ENCODE peak calls at places on chromosomes 13 and 19, in eight cellular contexts. One of them, this sample, is unnamed.

GRCh38 chr13:80379245-80379644 is 38.3 kb upstream of the SPRY2 start:
- DNase-seq in endodermal cell: no peak
- DNase-seq in fibroblast of the aortic adventitia: peak; percentile 15
- DNase-seq in GM20000: no peak
- DNase-seq in left ventricle myocardium inferior: no peak
- DNase-seq in AG09309: no peak
- DNase-seq in AG04449: no peak
- DNase-seq in sigmoid colon: no peak
- DNase-seq in this sample: no peak

GRCh38 chr19:17294051-17294891 is 9.0 kb downstream of the ABHD8 start:
- DNase-seq in GM20000: peak; percentile 78
- DNase-seq in fibroblast of the aortic adventitia: no peak
- DNase-seq in AG04449: no peak
- DNase-seq in endodermal cell: peak; percentile 96
- DNase-seq in AG09309: no peak
- DNase-seq in left ventricle myocardium inferior: no peak
- DNase-seq in sigmoid colon: no peak
- DNase-seq in this sample: no peak

GRCh38 chr19:49683814-49684250 is 5.6 kb upstream of the ADM5 start:
- DNase-seq in fibroblast of the aortic adventitia: no peak
- DNase-seq in left ventricle myocardium inferior: no peak
- DNase-seq in endodermal cell: no peak
- DNase-seq in GM20000: no peak
- DNase-seq in sigmoid colon: no peak
- DNase-seq in AG09309: no peak
- DNase-seq in AG04449: no peak
- DNase-seq in this sample: no peak

GRCh38 chr13:79369226-79369625 is 36.8 kb downstream of the RBM26 start:
- DNase-seq in left ventricle myocardium inferior: no peak
- DNase-seq in AG04449: no peak
- DNase-seq in endodermal cell: no peak
- DNase-seq in sigmoid colon: no peak
- DNase-seq in AG09309: no peak
- DNase-seq in GM20000: no peak
- DNase-seq in fibroblast of the aortic adventitia: no peak
- DNase-seq in this sample: no peak

GRCh38 chr19:38606131-38606530 is 11.6 kb downstream of the MAP4K1 start:
- DNase-seq in left ventricle myocardium inferior: no peak
- DNase-seq in AG09309: no peak
- DNase-seq in endodermal cell: no peak
- DNase-seq in AG04449: no peak
- DNase-seq in GM20000: no peak
- DNase-seq in fibroblast of the aortic adventitia: no peak
- DNase-seq in sigmoid colon: no peak
- DNase-seq in this sample: no peak

GRCh38 chr19:16673226-16673625 is 12.3 kb downstream of the TMEM38A start:
- DNase-seq in sigmoid colon: no peak
- DNase-seq in endodermal cell: no peak
- DNase-seq in left ventricle myocardium inferior: no peak
- DNase-seq in GM20000: no peak
- DNase-seq in AG04449: no peak
- DNase-seq in AG09309: no peak
- DNase-seq in fibroblast of the aortic adventitia: no peak
- DNase-seq in this sample: no peak

GRCh38 chr19:405138-405965 is 3.6 kb downstream of the C2CD4C start:
- DNase-seq in left ventricle myocardium inferior: no peak
- DNase-seq in AG09309: no peak
- DNase-seq in fibroblast of the aortic adventitia: no peak
- DNase-seq in sigmoid colon: no peak
- DNase-seq in endodermal cell: peak; percentile 60
- DNase-seq in AG04449: no peak
- DNase-seq in GM20000: peak; percentile 51
- DNase-seq in this sample: no peak

GRCh38 chr19:28737021-28737525 is 475.9 kb downstream of the UQCRFS1 start:
- DNase-seq in left ventricle myocardium inferior: no peak
- DNase-seq in sigmoid colon: no peak
- DNase-seq in GM20000: peak; percentile 67
- DNase-seq in AG04449: peak; percentile 3
- DNase-seq in endodermal cell: no peak
- DNase-seq in fibroblast of the aortic adventitia: peak; percentile 79
- DNase-seq in AG09309: peak; percentile 28
- DNase-seq in this sample: no peak

GRCh38 chr13:72204291-72204690 is 337.3 kb upstream of the DACH1 start:
- DNase-seq in fibroblast of the aortic adventitia: peak; percentile 5
- DNase-seq in sigmoid colon: no peak
- DNase-seq in GM20000: no peak
- DNase-seq in AG04449: no peak
- DNase-seq in left ventricle myocardium inferior: no peak
- DNase-seq in AG09309: no peak
- DNase-seq in endodermal cell: no peak
- DNase-seq in this sample: no peak

GRCh38 chr19:36363845-36364244 is 15.2 kb downstream of the ZFP14 start:
- DNase-seq in fibroblast of the aortic adventitia: no peak
- DNase-seq in endodermal cell: no peak
- DNase-seq in AG04449: no peak
- DNase-seq in left ventricle myocardium inferior: no peak
- DNase-seq in GM20000: no peak
- DNase-seq in AG09309: no peak
- DNase-seq in sigmoid colon: no peak
- DNase-seq in this sample: no peak

GRCh38 chr13:76792680-76793334 is 93.4 kb downstream of the KCTD12 start:
- DNase-seq in endodermal cell: no peak
- DNase-seq in left ventricle myocardium inferior: no peak
- DNase-seq in fibroblast of the aortic adventitia: peak; percentile 81
- DNase-seq in GM20000: no peak
- DNase-seq in AG04449: peak; percentile 1
- DNase-seq in sigmoid colon: peak; percentile 71
- DNase-seq in AG09309: peak; percentile 11
- DNase-seq in this sample: no peak

GRCh38 chr13:102940143-102940542 is 94.3 kb downstream of the ERCC5 start:
- DNase-seq in endodermal cell: peak; percentile 77
- DNase-seq in left ventricle myocardium inferior: no peak
- DNase-seq in sigmoid colon: no peak
- DNase-seq in fibroblast of the aortic adventitia: no peak
- DNase-seq in GM20000: no peak
- DNase-seq in AG04449: no peak
- DNase-seq in AG09309: no peak
- DNase-seq in this sample: no peak

GRCh38 chr19:18780081-18780480 is 11.0 kb downstream of the COMP start:
- DNase-seq in left ventricle myocardium inferior: no peak
- DNase-seq in AG04449: no peak
- DNase-seq in AG09309: no peak
- DNase-seq in endodermal cell: no peak
- DNase-seq in fibroblast of the aortic adventitia: no peak
- DNase-seq in sigmoid colon: no peak
- DNase-seq in GM20000: no peak
- DNase-seq in this sample: no peak

GRCh38 chr19:32039446-32039845 is 306.0 kb upstream of the ZNF507 start:
- DNase-seq in left ventricle myocardium inferior: no peak
- DNase-seq in sigmoid colon: no peak
- DNase-seq in endodermal cell: no peak
- DNase-seq in GM20000: no peak
- DNase-seq in AG04449: no peak
- DNase-seq in AG09309: no peak
- DNase-seq in fibroblast of the aortic adventitia: no peak
- DNase-seq in this sample: no peak

GRCh38 chr13:98910501-98910951 is 67.3 kb downstream of the DOCK9 start:
- DNase-seq in endodermal cell: peak; percentile 69
- DNase-seq in AG04449: peak; percentile 7
- DNase-seq in AG09309: peak; percentile 35
- DNase-seq in sigmoid colon: no peak
- DNase-seq in GM20000: no peak
- DNase-seq in fibroblast of the aortic adventitia: peak; percentile 64
- DNase-seq in left ventricle myocardium inferior: no peak
- DNase-seq in this sample: no peak

GRCh38 chr19:46367434-46367833 is 20.5 kb downstream of the PPP5C start:
- DNase-seq in left ventricle myocardium inferior: no peak
- DNase-seq in AG04449: no peak
- DNase-seq in fibroblast of the aortic adventitia: no peak
- DNase-seq in AG09309: no peak
- DNase-seq in endodermal cell: no peak
- DNase-seq in GM20000: no peak
- DNase-seq in sigmoid colon: peak; percentile 22
- DNase-seq in this sample: no peak

GRCh38 chr13:44276061-44276460 is 97.6 kb upstream of the SERP2 start:
- DNase-seq in sigmoid colon: no peak
- DNase-seq in fibroblast of the aortic adventitia: no peak
- DNase-seq in left ventricle myocardium inferior: no peak
- DNase-seq in AG09309: no peak
- DNase-seq in endodermal cell: peak; percentile 55
- DNase-seq in GM20000: no peak
- DNase-seq in AG04449: no peak
- DNase-seq in this sample: no peak

GRCh38 chr13:86918682-86919081 is 752.5 kb upstream of the SLITRK5 start:
- DNase-seq in fibroblast of the aortic adventitia: no peak
- DNase-seq in sigmoid colon: no peak
- DNase-seq in AG04449: no peak
- DNase-seq in GM20000: no peak
- DNase-seq in left ventricle myocardium inferior: no peak
- DNase-seq in AG09309: no peak
- DNase-seq in endodermal cell: no peak
- DNase-seq in this sample: no peak

GRCh38 chr19:1512671-1513491 is at the start of gene ADAMTSL5:
- DNase-seq in left ventricle myocardium inferior: peak; percentile 69
- DNase-seq in sigmoid colon: no peak
- DNase-seq in AG09309: no peak
- DNase-seq in endodermal cell: peak; percentile 78
- DNase-seq in GM20000: peak; percentile 93
- DNase-seq in AG04449: no peak
- DNase-seq in fibroblast of the aortic adventitia: peak; percentile 42
- DNase-seq in this sample: no peak

GRCh38 chr13:79777504-79777903 is 296.5 kb downstream of the NDFIP2 start:
- DNase-seq in sigmoid colon: no peak
- DNase-seq in AG04449: no peak
- DNase-seq in endodermal cell: no peak
- DNase-seq in AG09309: no peak
- DNase-seq in GM20000: no peak
- DNase-seq in fibroblast of the aortic adventitia: no peak
- DNase-seq in left ventricle myocardium inferior: no peak
- DNase-seq in this sample: no peak

GRCh38 chr13:27933580-27934328 is 14.0 kb downstream of the PDX1 start:
- DNase-seq in left ventricle myocardium inferior: no peak
- DNase-seq in AG04449: no peak
- DNase-seq in GM20000: no peak
- DNase-seq in sigmoid colon: no peak
- DNase-seq in fibroblast of the aortic adventitia: no peak
- DNase-seq in endodermal cell: no peak
- DNase-seq in AG09309: no peak
- DNase-seq in this sample: no peak
- TF ChIP-seq CTCF in left ventricle myocardium inferior: no peak
- TF ChIP-seq CTCF in AG04449: no peak
- TF ChIP-seq CTCF in GM20000: no peak
- TF ChIP-seq CTCF in sigmoid colon: no peak
- TF ChIP-seq CTCF in fibroblast of the aortic adventitia: no peak
- TF ChIP-seq CTCF in endodermal cell: no peak
- TF ChIP-seq CTCF in AG09309: no peak
- TF ChIP-seq CTCF in this sample: no peak

GRCh38 chr19:11247934-11248333 is 8.5 kb downstream of the ANGPTL8 start:
- DNase-seq in sigmoid colon: no peak
- DNase-seq in fibroblast of the aortic adventitia: no peak
- DNase-seq in endodermal cell: no peak
- DNase-seq in AG09309: no peak
- DNase-seq in GM20000: no peak
- DNase-seq in AG04449: no peak
- DNase-seq in left ventricle myocardium inferior: no peak
- DNase-seq in this sample: no peak
- TF ChIP-seq CTCF in sigmoid colon: no peak
- TF ChIP-seq CTCF in fibroblast of the aortic adventitia: no peak
- TF ChIP-seq CTCF in endodermal cell: no peak
- TF ChIP-seq CTCF in AG09309: no peak
- TF ChIP-seq CTCF in GM20000: no peak
- TF ChIP-seq CTCF in AG04449: no peak
- TF ChIP-seq CTCF in left ventricle myocardium inferior: no peak
- TF ChIP-seq CTCF in this sample: no peak

GRCh38 chr13:57846600-57847173 is 215.1 kb downstream of the PCDH17 start:
- DNase-seq in sigmoid colon: no peak
- DNase-seq in fibroblast of the aortic adventitia: no peak
- DNase-seq in endodermal cell: no peak
- DNase-seq in left ventricle myocardium inferior: no peak
- DNase-seq in GM20000: no peak
- DNase-seq in AG04449: no peak
- DNase-seq in AG09309: no peak
- DNase-seq in this sample: no peak
- TF ChIP-seq CTCF in sigmoid colon: no peak
- TF ChIP-seq CTCF in fibroblast of the aortic adventitia: no peak
- TF ChIP-seq CTCF in endodermal cell: no peak
- TF ChIP-seq CTCF in left ventricle myocardium inferior: no peak
- TF ChIP-seq CTCF in GM20000: no peak
- TF ChIP-seq CTCF in AG04449: no peak
- TF ChIP-seq CTCF in AG09309: no peak
- TF ChIP-seq CTCF in this sample: no peak

GRCh38 chr19:58044886-58045285 is 11.1 kb downstream of the ZSCAN1 start:
- DNase-seq in sigmoid colon: no peak
- DNase-seq in GM20000: no peak
- DNase-seq in left ventricle myocardium inferior: no peak
- DNase-seq in endodermal cell: no peak
- DNase-seq in fibroblast of the aortic adventitia: no peak
- DNase-seq in AG09309: no peak
- DNase-seq in AG04449: no peak
- DNase-seq in this sample: no peak

GRCh38 chr19:58044391-58044790 is 10.6 kb downstream of the ZSCAN1 start:
- DNase-seq in left ventricle myocardium inferior: no peak
- DNase-seq in fibroblast of the aortic adventitia: no peak
- DNase-seq in GM20000: no peak
- DNase-seq in sigmoid colon: no peak
- DNase-seq in AG04449: no peak
- DNase-seq in endodermal cell: no peak
- DNase-seq in AG09309: no peak
- DNase-seq in this sample: no peak

GRCh38 chr19:58040751-58041525 is 7.1 kb downstream of the ZSCAN1 start:
- DNase-seq in fibroblast of the aortic adventitia: no peak
- DNase-seq in sigmoid colon: peak; percentile 18
- DNase-seq in GM20000: no peak
- DNase-seq in AG04449: no peak
- DNase-seq in endodermal cell: no peak
- DNase-seq in AG09309: no peak
- DNase-seq in left ventricle myocardium inferior: no peak
- DNase-seq in this sample: no peak

GRCh38 chr19:58045411-58046050 is 11.7 kb downstream of the ZSCAN1 start:
- DNase-seq in AG09309: no peak
- DNase-seq in left ventricle myocardium inferior: no peak
- DNase-seq in endodermal cell: no peak
- DNase-seq in GM20000: no peak
- DNase-seq in sigmoid colon: no peak
- DNase-seq in fibroblast of the aortic adventitia: no peak
- DNase-seq in AG04449: no peak
- DNase-seq in this sample: no peak

DNA sequence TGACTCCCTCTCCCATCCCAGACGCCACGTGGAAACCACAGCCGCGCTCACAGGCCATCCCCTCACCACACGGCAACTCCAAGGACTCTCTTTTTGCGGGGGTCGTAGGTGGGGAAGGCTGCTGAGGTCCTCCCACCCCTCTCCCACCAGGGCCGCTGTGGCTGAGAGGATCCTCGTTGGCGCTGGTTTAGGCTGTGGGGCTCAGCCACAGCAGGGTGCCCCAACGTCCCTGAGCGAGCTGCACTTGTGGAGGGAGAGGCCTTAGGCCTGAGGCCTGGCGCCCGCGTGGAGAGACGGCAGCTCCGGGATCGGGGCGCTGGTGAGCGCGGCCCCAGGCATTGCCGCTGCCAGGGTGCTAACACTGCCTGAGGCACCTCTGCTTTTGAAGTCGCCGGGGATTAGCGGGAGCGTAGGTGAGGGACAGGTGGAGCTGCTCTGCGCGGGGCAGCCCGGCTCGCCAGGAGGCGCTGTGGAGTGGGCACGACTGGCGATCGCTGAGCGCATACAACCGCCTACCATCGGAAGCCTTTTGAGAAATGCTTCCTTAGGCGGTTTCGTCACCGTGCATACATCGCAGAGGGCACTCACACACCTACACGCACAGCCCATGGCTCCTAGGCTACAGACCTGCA is 9.0 kb downstream of the ZSCAN1 start:
- DNase-seq in endodermal cell: peak; percentile 87
- DNase-seq in AG04449: no peak
- DNase-seq in GM20000: no peak
- DNase-seq in left ventricle myocardium inferior: no peak
- DNase-seq in AG09309: no peak
- DNase-seq in sigmoid colon: no peak
- DNase-seq in fibroblast of the aortic adventitia: no peak
- DNase-seq in this sample: no peak
- TF ChIP-seq CTCF in endodermal cell: peak; percentile 70
- TF ChIP-seq CTCF in AG04449: no peak
- TF ChIP-seq CTCF in GM20000: no peak
- TF ChIP-seq CTCF in left ventricle myocardium inferior: peak; percentile 28
- TF ChIP-seq CTCF in AG09309: no peak
- TF ChIP-seq CTCF in sigmoid colon: no peak
- TF ChIP-seq CTCF in fibroblast of the aortic adventitia: no peak
- TF ChIP-seq CTCF in this sample: no peak